ENCODE peak calls at places on chromosomes 16 and 17, in six cellular contexts. M is RWPE1, L is hepatocyte, D is lower leg skin, O is stomach, H is cardiac fibroblast. A is an unnamed sample.

GRCh38 chr16:87705780-87706277 is 60.0 kb downstream of the KLHDC4 start:
- DNase-seq in L (peak; percentile 42), O (peak; percentile 37), H (no peak), D (no peak), M (no peak), A (no peak)

GRCh38 chr16:53435066-53435688 is 906 bp downstream of the RBL2 start:
- DNase-seq in D (peak; percentile 93), L (peak; percentile 88), O (peak; percentile 79), H (peak; percentile 91), M (peak; percentile 81), A (peak; percentile 87)

GRCh38 chr17:6555331-6556120 is 829 bp downstream of the PITPNM3 start:
- DNase-seq in H (peak; percentile 18), L (peak; percentile 50), O (peak; percentile 55), M (peak; percentile 34), D (no peak), A (no peak)

GRCh38 chr17:16158721-16159120 is 56.6 kb downstream of the NCOR1 start:
- DNase-seq in L (peak; percentile 6), D (no peak), H (peak; percentile 11), M (no peak), O (no peak), A (no peak)

GRCh38 chr17:78915872-78916632 is 9.1 kb downstream of the TIMP2 start:
- DNase-seq in M (peak; percentile 79), L (no peak), H (peak; percentile 79), O (peak; percentile 42), D (peak; percentile 90), A (no peak)

GRCh38 chr16:66996324-66996982 is 8.1 kb downstream of the CES4A start:
- DNase-seq in M (no peak), L (peak; percentile 71), O (peak; percentile 49), H (peak; percentile 79), D (peak; percentile 88), A (no peak)

GRCh38 chr16:88938933-88939813 is 37.8 kb downstream of the CBFA2T3 start:
- DNase-seq in O (no peak), D (no peak), H (no peak), M (no peak), L (no peak), A (no peak)

GRCh38 chr17:8019665-8020064 is 17.2 kb downstream of the GUCY2D start:
- DNase-seq in O (peak; percentile 62), L (no peak), H (peak; percentile 42), D (peak; percentile 85), M (peak; percentile 63), A (no peak)

GRCh38 chr17:19996502-19996901 is 12.7 kb upstream of the SPECC1 start:
- DNase-seq in D (no peak), L (no peak), M (no peak), H (no peak), O (no peak), A (no peak)

GRCh38 chr16:57916735-57917450 is 54.0 kb downstream of the CNGB1 start:
- DNase-seq in O (no peak), H (no peak), L (no peak), M (peak; percentile 88), D (no peak), A (no peak)

GRCh38 chr16:19844945-19845641 is 39.6 kb downstream of the GPRC5B start:
- DNase-seq in L (peak; percentile 54), H (peak; percentile 80), O (no peak), D (peak; percentile 86), M (no peak), A (no peak)

GRCh38 chr17:28807925-28808641 is 34.5 kb downstream of the FAM222B start:
- DNase-seq in M (peak; percentile 68), O (no peak), H (peak; percentile 90), L (peak; percentile 38), D (no peak), A (no peak)

GRCh38 chr17:50908860-50909764 is 43.0 kb upstream of the TOB1 start:
- DNase-seq in L (peak; percentile 75), M (no peak), D (peak; percentile 94), H (no peak), O (peak; percentile 95), A (no peak)

DNA sequence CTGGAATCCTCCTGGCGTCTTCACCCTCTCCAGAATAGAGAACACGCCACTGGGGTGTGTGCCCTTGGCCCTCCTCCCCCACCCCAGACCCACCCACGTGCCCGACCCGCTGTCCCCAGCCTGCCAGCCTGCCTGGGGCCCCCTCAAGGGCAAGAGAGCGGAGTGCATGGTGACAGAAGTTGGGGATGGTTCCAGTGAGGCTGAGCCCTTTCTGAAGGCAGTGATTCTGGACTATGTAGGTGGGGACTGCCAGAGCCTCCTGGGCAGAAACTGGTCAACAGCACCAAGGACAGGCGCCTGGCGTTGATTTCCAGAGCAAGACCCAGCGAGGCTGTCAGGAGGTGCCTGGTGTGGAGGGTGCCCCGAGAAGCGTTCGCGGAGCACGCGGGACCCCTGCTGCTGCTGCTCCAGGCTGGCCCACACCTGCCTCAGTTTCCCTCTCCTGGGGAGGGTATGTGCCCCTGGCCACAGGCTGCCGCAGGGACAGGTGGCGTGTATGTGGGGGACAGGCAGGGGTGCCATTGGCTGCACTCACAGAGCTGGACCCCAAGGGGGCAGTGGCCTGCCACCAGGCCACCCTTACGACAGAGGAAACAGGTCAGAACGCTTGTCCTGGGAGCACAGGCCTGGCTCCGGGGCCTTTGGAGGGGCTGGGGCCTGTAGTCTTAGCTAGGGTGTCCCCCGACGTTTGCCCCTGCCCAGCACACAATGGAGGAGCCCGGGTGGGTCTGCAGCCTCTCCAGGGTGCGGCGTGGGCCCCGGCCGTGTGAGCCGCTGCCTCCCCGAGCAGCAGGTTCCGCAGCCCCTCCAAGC is 1.2 kb downstream of the SSTR5 start:
- DNase-seq in M (no peak), L (no peak), H (no peak), D (no peak), O (no peak), A (no peak)
- TF ChIP-seq CTCF in M (peak; percentile 20), L (no peak), H (peak; percentile 19), D (no peak), O (no peak), A (no peak)

GRCh38 chr16:80804451-80805383 is at the start of gene CDYL2:
- DNase-seq in H (peak; percentile 51), M (peak; percentile 20), O (peak; percentile 65), L (peak; percentile 82), D (no peak), A (peak; percentile 48)

GRCh38 chr16:80802902-80803301 is 1.5 kb downstream of the CDYL2 start:
- DNase-seq in O (no peak), L (no peak), M (no peak), H (no peak), D (no peak), A (no peak)

GRCh38 chr16:80802129-80802528 is 2.3 kb downstream of the CDYL2 start:
- DNase-seq in O (no peak), L (no peak), H (no peak), M (no peak), D (no peak), A (no peak)

GRCh38 chr16:80804061-80804450 is 342 bp downstream of the CDYL2 start:
- DNase-seq in O (no peak), L (peak; percentile 69), M (no peak), D (no peak), H (peak; percentile 80), A (peak; percentile 32)

DNA sequence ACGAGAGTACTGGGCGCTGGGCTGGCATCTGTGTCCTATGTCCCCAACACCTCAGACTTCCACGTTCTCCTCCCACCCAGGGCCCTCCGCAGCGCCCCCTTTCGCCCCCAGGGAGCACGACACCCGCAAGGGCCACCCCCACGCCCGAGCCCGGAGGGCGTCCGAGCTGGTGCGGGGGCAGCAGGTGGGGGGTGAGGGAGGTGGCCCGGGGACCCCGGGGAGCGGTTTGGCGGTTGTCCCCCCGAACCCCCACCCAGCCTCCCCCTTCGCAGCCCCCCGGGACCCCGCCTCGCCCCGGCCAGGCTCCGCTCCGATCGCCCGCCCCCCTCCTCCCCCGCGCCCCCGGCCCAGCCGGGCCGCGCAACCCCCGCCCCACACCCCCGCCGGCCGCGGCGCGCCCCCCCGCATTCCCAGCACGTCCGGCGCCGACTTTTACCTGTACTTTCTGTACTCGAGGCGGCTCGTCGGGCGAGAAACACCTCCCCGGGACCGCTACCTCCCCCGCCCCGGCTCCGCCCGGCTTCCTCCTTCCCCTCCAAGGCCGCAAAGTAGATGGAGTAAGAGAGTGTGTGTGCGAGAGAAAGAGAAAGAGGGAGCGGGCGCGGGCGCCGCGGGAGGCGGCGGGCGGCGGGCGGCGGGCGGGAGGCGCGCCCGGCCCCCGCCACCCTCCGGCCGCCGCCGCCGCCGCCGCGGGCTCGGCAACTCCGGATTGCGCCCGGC is 897 bp downstream of the CDYL2 start:
- DNase-seq in H (peak; percentile 13), M (peak; percentile 8), O (peak; percentile 45), D (no peak), L (peak; percentile 53), A (no peak)
- TF ChIP-seq CTCF in H (peak; percentile 64), M (no peak), O (no peak), D (no peak), L (peak; percentile 59), A (peak; percentile 9)

DNA sequence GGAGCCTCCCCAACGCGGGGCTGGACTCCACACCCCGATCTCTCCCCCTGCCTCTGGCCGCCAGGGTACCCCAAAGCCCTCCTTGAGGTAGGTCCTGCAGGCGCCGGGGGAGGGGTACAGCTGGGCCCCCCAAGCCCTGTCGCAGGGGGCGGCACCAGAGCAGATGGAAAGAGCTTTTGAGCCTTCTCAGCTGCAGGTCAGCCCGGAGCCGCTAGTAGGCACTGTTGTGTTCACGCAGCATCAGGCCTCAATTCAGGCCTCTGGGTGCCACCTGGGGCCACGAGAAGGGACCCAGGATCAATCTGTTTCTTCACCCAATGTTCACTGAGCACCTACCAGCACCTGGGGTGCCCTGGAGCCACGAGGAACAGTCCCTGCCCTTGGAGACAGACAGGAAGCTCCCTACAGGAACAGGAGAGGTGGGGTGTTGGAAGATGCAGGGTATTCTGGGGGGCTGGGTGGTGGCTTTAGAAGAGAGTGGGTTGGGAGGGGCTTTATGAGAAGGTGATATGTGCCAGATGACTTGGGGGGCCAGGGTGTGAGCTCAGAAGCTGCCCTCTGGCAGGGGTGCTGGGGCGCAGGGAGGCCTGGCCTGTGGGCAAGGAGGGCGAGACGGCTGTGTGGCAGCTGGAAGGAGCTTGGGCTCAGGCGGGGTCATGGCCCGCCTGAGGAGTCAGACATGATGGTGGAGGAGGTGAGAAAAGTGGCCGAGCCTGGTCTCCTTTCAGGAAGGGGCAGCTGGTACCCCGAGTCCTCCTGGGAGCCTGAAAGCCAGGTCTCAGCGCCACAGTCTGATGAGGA is 122.0 kb upstream of the GSE1 start:
- DNase-seq in O (peak; percentile 48), D (no peak), H (no peak), L (peak; percentile 30), M (no peak), A (peak; percentile 16)
- TF ChIP-seq CTCF in O (no peak), D (no peak), H (peak; percentile 52), L (peak; percentile 46), M (peak; percentile 11), A (peak; percentile 73)

GRCh38 chr17:70604854-70605253 is 435.5 kb downstream of the KCNJ2 start:
- DNase-seq in M (no peak), H (no peak), O (no peak), L (no peak), D (no peak), A (no peak)
- TF ChIP-seq CTCF in M (no peak), H (no peak), O (no peak), L (no peak), D (no peak), A (no peak)